ENCODE peak calls at places on chromosomes 6 and 20, in six cellular contexts. Q, S, K, E, U and L are unnamed samples.

GRCh38 chr20:50804453-50805348 is 9.8 kb downstream of the BCAS4 start:
- DNase-seq in S (peak), E (no peak), K (no peak), Q (no peak), U (no peak), L (peak)

GRCh38 chr6:100035873-100036653 is 42.0 kb upstream of the MCHR2 start:
- DNase-seq in K (no peak), S (no peak), U (no peak), E (no peak), Q (no peak), L (no peak)

GRCh38 chr6:2819115-2819514 is 22.5 kb downstream of the SERPINB1 start:
- DNase-seq in U (no peak), K (no peak), Q (no peak), E (no peak), S (no peak), L (no peak)

GRCh38 chr6:14001329-14002012 is 76.7 kb downstream of the RNF182 start:
- DNase-seq in S (no peak), Q (peak), E (no peak), K (peak), U (no peak), L (no peak)

GRCh38 chr20:44728835-44729342 is 13.7 kb downstream of the CCN5 start:
- DNase-seq in Q (peak), U (no peak), E (no peak), S (no peak), K (peak), L (peak)

GRCh38 chr6:46961248-46961647 is 39.5 kb upstream of the ADGRF5 start:
- DNase-seq in E (no peak), Q (no peak), U (no peak), K (no peak), S (no peak), L (no peak)

GRCh38 chr20:46343358-46344357 is 35.4 kb upstream of the CDH22 start:
- DNase-seq in S (no peak), U (no peak), E (no peak), Q (no peak), K (no peak), L (no peak)

GRCh38 chr20:43432498-43432897 is 25.2 kb upstream of the SRSF6 start:
- DNase-seq in K (no peak), E (no peak), Q (no peak), S (no peak), U (no peak), L (no peak)

GRCh38 chr6:16236009-16236501 is 2.3 kb upstream of the GMPR start:
- DNase-seq in U (no peak), S (no peak), K (no peak), E (no peak), Q (no peak), L (no peak)

GRCh38 chr6:235763-236360 is 56.4 kb upstream of the DUSP22 start:
- DNase-seq in S (peak), Q (no peak), E (no peak), K (peak), U (no peak), L (peak)
- H3K4me3 ChIP-seq in S (peak), Q (no peak), E (no peak), K (peak), U (no peak), L (no peak)

DNA sequence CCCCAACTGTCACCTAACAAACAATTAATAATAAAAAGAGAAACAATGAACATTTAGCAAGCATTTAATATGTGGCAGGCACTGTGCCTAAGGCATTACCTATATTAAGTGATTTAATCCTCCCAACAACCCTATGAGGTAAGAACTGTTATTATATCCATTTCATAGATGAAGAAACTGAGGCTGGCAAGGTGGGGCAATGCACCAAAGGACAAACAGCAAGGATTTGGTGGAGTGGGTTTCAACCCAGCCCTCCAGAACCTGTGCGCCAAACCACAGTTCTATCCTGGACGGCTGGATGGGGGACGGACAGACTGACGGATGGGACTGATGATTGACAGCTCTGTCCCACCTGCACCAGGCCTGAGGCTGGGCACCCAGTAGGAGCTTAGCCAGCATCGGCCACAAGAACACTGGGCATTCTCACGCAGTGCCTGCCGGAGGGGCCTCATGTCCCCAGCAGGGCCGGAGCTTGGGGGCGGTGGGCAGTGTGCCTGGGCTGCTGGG is 24.6 kb downstream of the NOL4L start:
- DNase-seq in U (no peak), S (no peak), K (no peak), E (no peak), Q (no peak), L (no peak)
- H3K4me3 ChIP-seq in U (no peak), S (no peak), K (no peak), E (no peak), Q (no peak), L (no peak)

GRCh38 chr6:146914563-146915483 is 289.4 kb upstream of the STXBP5 start:
- DNase-seq in U (no peak), K (peak), E (peak), Q (peak), S (no peak), L (peak)
- H3K4me3 ChIP-seq in U (no peak), K (peak), E (no peak), Q (peak), S (no peak), L (no peak)

DNA sequence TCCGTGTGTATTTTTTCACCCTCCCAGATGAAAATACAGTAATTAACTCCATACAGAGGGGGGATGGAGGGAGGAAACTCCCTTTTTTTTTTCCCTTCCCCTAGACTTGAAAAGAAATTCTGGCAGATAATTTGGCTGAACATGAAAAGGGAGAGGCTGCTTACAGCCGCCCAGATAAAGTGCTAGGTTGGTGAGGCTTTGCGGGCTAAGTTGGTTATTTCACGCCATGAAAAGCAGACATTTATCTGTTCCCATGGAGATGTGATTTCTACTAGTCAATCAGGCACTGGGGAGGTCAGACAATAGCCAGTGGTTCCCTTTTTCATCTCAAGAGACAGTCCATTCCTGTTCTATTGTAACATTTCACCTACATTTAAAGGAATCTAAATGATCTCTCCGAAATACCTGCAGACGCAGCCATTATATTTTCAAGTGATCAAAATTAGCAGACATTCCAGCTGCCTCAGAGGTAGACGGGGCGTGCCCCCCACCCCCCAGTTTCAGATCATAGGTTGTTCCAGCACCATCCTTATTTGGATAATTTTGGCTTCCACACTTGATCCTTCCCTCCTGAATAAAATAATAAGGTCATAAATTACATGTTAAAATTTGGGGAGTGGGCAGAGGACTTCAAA is 143.9 kb upstream of the ZNF217 start:
- DNase-seq in U (no peak), K (no peak), E (no peak), Q (no peak), S (no peak), L (peak)
- H3K4me3 ChIP-seq in U (no peak), K (no peak), E (no peak), Q (no peak), S (no peak), L (no peak)

DNA sequence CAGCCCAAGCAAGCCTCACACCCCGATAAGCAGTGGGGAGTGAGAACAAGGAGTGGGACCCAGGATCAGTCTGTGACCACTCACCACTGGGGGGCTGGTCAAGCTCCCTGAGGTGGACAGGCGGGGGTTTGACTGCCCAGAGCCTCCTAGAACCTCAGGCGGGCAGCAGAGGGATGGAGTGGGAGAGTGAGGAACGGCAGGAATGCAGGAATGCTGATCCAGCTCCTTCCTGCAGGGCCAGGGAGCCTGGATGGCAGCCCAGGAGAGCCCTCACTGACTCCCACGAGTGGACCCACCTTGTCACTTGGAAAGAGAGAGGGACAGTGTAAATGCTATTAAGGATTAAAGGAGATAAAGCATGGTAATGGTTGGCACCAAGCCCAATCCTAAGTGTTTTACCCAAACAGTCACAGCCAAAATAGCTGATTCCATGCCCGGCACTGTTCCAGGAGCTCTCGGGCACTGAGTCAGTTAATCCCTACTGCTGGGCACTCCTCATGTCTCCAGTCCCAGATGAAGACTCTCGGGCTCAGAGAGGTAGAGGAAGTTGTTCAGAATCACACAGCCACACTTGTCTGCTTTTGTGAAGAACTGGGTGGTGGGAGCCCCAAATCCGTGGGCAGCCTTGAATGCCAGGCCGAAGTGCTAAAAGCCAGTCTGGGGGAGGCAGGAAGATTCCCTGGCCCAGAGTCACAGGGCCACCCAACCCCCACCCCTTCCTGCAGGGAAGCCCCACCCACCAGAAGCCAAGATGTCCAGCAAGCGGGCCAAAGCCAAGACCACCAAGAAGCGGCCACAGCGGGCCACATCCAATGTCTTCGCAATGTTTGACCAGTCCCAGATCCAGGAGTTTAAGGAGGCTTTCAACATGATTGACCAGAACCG is 3.1 kb downstream of the MYL9 start:
- DNase-seq in U (no peak), S (peak), E (no peak), K (peak), Q (no peak), L (no peak)
- H3K4me3 ChIP-seq in U (no peak), S (no peak), E (no peak), K (peak), Q (no peak), L (no peak)

DNA sequence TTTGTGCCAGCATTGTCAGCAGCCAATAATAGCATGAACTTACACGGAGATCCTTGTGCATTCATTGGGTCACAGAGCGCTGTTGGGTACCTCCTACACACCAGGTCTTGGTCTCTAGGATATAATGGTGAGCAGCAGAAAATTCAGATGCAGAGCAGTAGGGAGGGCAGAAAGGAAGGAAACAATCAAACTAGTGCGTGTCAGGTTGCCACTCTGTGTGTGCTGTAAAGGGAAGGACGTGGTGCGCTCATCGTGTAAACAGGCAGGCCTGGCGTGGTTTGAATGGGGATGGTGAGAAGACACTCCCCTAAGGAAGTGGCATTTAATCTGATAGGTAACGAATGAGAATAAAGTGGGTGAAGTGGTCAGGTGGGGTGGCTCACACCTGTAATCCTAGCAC is 336.4 kb downstream of the CDH26 start:
- DNase-seq in E (no peak), K (no peak), S (no peak), Q (no peak), U (no peak), L (no peak)
- H3K4me3 ChIP-seq in E (no peak), K (no peak), S (no peak), Q (no peak), U (no peak), L (no peak)

DNA sequence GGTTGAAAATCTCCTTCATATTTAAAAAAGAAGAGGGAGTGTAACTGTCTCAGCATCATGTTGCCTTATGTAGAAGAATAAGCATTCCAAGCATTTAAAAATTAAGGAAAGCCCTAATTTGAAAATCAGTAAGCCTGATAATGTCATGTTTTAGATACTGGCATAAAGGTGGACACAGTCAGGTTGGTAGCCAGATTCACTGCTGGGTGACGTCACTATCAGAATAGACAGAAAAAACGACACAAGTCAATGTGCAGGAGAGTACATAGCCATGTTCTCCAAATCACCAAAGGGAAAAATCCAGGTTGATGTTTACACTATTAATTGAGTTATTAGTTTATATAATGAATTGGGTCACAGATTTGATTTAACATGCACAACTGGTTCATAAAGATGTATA is 50.8 kb upstream of the POU3F2 start:
- DNase-seq in K (no peak), E (no peak), S (no peak), U (no peak), Q (no peak), L (no peak)
- H3K4me3 ChIP-seq in K (no peak), E (no peak), S (no peak), U (no peak), Q (no peak), L (no peak)

GRCh38 chr6:151763303-151763702 is 44.2 kb upstream of the ESR1 start:
- DNase-seq in U (no peak), E (peak), Q (no peak), K (peak), S (no peak), L (peak)
- H3K4me3 ChIP-seq in U (no peak), E (no peak), Q (no peak), K (no peak), S (no peak), L (no peak)

DNA sequence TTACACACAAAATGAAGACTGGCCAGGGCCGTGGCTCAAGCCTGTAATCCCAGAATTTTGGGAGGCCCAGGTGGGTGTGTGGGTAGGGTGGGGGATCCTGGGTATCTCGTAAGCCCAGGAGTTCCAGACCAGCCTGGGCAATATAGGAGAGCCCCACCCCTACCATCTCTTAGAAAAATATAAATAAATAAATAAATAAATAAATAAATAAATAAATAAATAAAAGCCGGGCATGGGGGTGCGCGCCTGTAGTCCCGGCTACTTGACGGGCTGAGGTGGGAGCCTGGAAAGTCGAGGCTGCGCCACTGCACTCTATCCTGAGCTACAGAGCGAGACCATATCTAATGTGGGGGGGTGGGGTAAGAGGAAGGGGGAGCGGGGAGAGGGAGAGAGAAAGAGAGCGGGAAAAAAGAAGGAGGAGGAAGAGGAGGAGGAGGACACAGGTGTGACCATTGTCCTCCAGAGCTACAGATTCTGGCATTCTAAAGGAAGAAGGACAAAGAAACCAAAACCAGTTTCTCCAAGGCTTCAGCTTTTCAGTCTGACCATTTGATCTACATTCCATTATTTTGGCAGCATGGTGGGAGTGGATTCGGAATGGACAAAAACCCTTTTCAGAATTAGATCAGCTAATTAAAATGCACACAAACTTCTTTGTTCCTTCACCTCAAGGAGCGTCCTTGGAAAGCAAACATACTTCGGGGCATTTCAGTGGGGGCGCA is 616 bp upstream of the C6orf141 start:
- DNase-seq in S (no peak), Q (no peak), U (no peak), K (no peak), E (no peak), L (no peak)
- H3K4me3 ChIP-seq in S (no peak), Q (peak), U (no peak), K (no peak), E (peak), L (peak)

DNA sequence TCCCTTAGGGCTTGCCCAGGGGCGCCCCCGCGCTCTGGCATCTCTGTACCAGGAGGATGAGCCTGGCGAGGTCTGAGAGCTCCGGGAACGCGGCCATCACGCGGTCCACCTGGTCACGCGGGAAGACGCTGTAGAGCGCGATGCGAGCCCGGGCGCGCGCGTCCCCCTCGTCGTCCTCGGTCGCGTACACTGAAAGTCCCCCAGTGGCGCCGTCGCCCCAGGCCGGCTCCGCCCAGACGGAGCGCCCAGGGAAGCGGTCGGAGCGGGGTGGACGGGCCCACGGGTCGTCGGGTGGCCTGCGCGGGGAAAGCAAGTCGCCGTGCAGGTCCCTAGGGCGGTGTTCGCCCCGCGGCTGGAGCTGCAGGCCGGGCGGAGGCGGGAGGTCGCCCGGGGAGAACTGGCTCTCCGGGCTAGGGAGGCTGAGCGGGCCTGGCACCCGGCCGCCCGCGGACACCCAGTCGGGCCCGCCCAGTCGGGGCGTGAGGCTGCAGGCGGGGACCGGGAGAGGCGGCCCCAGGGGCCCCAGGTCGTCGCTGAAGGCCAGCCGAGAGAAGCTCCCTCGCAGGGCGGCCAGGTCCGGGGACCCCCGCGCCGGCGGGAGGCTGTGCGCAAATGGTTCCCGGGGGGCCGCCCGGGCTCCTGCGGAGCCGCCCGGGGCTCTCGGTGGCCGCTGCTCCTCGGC is 34.0 kb downstream of the ZC3H12D start:
- DNase-seq in S (no peak), Q (no peak), U (peak), E (no peak), K (no peak), L (peak)
- H3K4me3 ChIP-seq in S (no peak), Q (no peak), U (peak), E (no peak), K (no peak), L (peak)